ENCODE peak calls at places on chromosomes 13 and 19, in ten cellular contexts. One of them, this sample, is unnamed.

GRCh38 chr13:91946498-91947070 is 548.2 kb downstream of the GPC5 start:
- DNase-seq in Peyer's patch: no peak
- DNase-seq in endodermal cell: no peak
- DNase-seq in A549: peak; percentile 14
- DNase-seq in effector memory CD4-positive, alpha-beta T cell: no peak
- DNase-seq in psoas muscle: no peak
- DNase-seq in MM.1S: peak; percentile 27
- DNase-seq in cardiac muscle cell: peak; percentile 49
- DNase-seq in heart right ventricle: no peak
- DNase-seq in K562: peak; percentile 1
- DNase-seq in this sample: no peak

GRCh38 chr13:44429311-44429710 is 55.7 kb downstream of the SERP2 start:
- DNase-seq in Peyer's patch: no peak
- DNase-seq in K562: no peak
- DNase-seq in endodermal cell: no peak
- DNase-seq in psoas muscle: no peak
- DNase-seq in heart right ventricle: no peak
- DNase-seq in A549: no peak
- DNase-seq in cardiac muscle cell: no peak
- DNase-seq in MM.1S: no peak
- DNase-seq in effector memory CD4-positive, alpha-beta T cell: no peak
- DNase-seq in this sample: no peak

GRCh38 chr19:16726916-16727315 is 7.3 kb downstream of the NWD1 start:
- DNase-seq in psoas muscle: no peak
- DNase-seq in heart right ventricle: no peak
- DNase-seq in K562: no peak
- DNase-seq in A549: no peak
- DNase-seq in endodermal cell: no peak
- DNase-seq in MM.1S: no peak
- DNase-seq in effector memory CD4-positive, alpha-beta T cell: no peak
- DNase-seq in Peyer's patch: no peak
- DNase-seq in cardiac muscle cell: no peak
- DNase-seq in this sample: no peak

GRCh38 chr19:34366670-34367423 is 1.9 kb downstream of the GPI start:
- DNase-seq in psoas muscle: no peak
- DNase-seq in heart right ventricle: no peak
- DNase-seq in cardiac muscle cell: peak; percentile 93
- DNase-seq in effector memory CD4-positive, alpha-beta T cell: no peak
- DNase-seq in MM.1S: no peak
- DNase-seq in A549: no peak
- DNase-seq in Peyer's patch: no peak
- DNase-seq in K562: no peak
- DNase-seq in endodermal cell: no peak
- DNase-seq in this sample: no peak

GRCh38 chr13:37198629-37199028 is 93.2 kb upstream of the CSNK1A1L start:
- DNase-seq in cardiac muscle cell: no peak
- DNase-seq in K562: no peak
- DNase-seq in endodermal cell: peak; percentile 85
- DNase-seq in psoas muscle: no peak
- DNase-seq in Peyer's patch: no peak
- DNase-seq in heart right ventricle: no peak
- DNase-seq in MM.1S: no peak
- DNase-seq in effector memory CD4-positive, alpha-beta T cell: no peak
- DNase-seq in A549: no peak
- DNase-seq in this sample: no peak

GRCh38 chr13:26562538-26562890 is 5.0 kb downstream of the WASF3 start:
- DNase-seq in effector memory CD4-positive, alpha-beta T cell: no peak
- DNase-seq in K562: no peak
- DNase-seq in endodermal cell: no peak
- DNase-seq in A549: no peak
- DNase-seq in MM.1S: no peak
- DNase-seq in psoas muscle: no peak
- DNase-seq in Peyer's patch: no peak
- DNase-seq in heart right ventricle: no peak
- DNase-seq in cardiac muscle cell: no peak
- DNase-seq in this sample: no peak

GRCh38 chr19:46133101-46133627 is 8.7 kb upstream of the IGFL3 start:
- DNase-seq in K562: no peak
- DNase-seq in cardiac muscle cell: peak; percentile 92
- DNase-seq in psoas muscle: no peak
- DNase-seq in endodermal cell: peak; percentile 89
- DNase-seq in A549: peak; percentile 94
- DNase-seq in MM.1S: no peak
- DNase-seq in effector memory CD4-positive, alpha-beta T cell: no peak
- DNase-seq in Peyer's patch: no peak
- DNase-seq in heart right ventricle: peak; percentile 8
- DNase-seq in this sample: peak; percentile 83

GRCh38 chr13:30690282-30691188 is 44.8 kb upstream of the ALOX5AP start:
- DNase-seq in cardiac muscle cell: peak; percentile 98
- DNase-seq in endodermal cell: no peak
- DNase-seq in heart right ventricle: peak; percentile 42
- DNase-seq in effector memory CD4-positive, alpha-beta T cell: no peak
- DNase-seq in A549: peak; percentile 76
- DNase-seq in psoas muscle: peak; percentile 72
- DNase-seq in K562: no peak
- DNase-seq in Peyer's patch: peak; percentile 82
- DNase-seq in MM.1S: peak; percentile 72
- DNase-seq in this sample: no peak

GRCh38 chr19:48329167-48329891 is 4.0 kb downstream of the EMP3 start:
- DNase-seq in effector memory CD4-positive, alpha-beta T cell: peak; percentile 32
- DNase-seq in cardiac muscle cell: no peak
- DNase-seq in K562: peak; percentile 52
- DNase-seq in Peyer's patch: peak; percentile 65
- DNase-seq in endodermal cell: peak; percentile 74
- DNase-seq in psoas muscle: no peak
- DNase-seq in MM.1S: peak; percentile 39
- DNase-seq in heart right ventricle: no peak
- DNase-seq in A549: no peak
- DNase-seq in this sample: no peak

GRCh38 chr19:13841339-13842293 is 35.3 kb upstream of the NANOS3 start:
- DNase-seq in Peyer's patch: peak; percentile 87
- DNase-seq in heart right ventricle: peak; percentile 74
- DNase-seq in K562: no peak
- DNase-seq in psoas muscle: peak; percentile 76
- DNase-seq in endodermal cell: peak; percentile 63
- DNase-seq in cardiac muscle cell: peak; percentile 45
- DNase-seq in MM.1S: peak; percentile 22
- DNase-seq in effector memory CD4-positive, alpha-beta T cell: peak; percentile 33
- DNase-seq in A549: peak; percentile 53
- DNase-seq in this sample: peak; percentile 82

GRCh38 chr19:959935-960502 is 24.1 kb upstream of the WDR18 start:
- DNase-seq in A549: peak; percentile 44
- DNase-seq in Peyer's patch: no peak
- DNase-seq in cardiac muscle cell: no peak
- DNase-seq in K562: no peak
- DNase-seq in psoas muscle: no peak
- DNase-seq in endodermal cell: peak; percentile 87
- DNase-seq in effector memory CD4-positive, alpha-beta T cell: no peak
- DNase-seq in MM.1S: no peak
- DNase-seq in heart right ventricle: no peak
- DNase-seq in this sample: no peak

GRCh38 chr13:50845211-50845610 is 1.7 kb upstream of the DLEU7 start:
- DNase-seq in cardiac muscle cell: peak; percentile 20
- DNase-seq in A549: no peak
- DNase-seq in heart right ventricle: no peak
- DNase-seq in psoas muscle: no peak
- DNase-seq in Peyer's patch: no peak
- DNase-seq in effector memory CD4-positive, alpha-beta T cell: no peak
- DNase-seq in MM.1S: no peak
- DNase-seq in endodermal cell: no peak
- DNase-seq in K562: no peak
- DNase-seq in this sample: no peak

GRCh38 chr19:43594710-43595604 is 977 bp downstream of the IRGQ start:
- DNase-seq in Peyer's patch: peak; percentile 78
- DNase-seq in A549: peak; percentile 76
- DNase-seq in endodermal cell: peak; percentile 92
- DNase-seq in MM.1S: peak; percentile 75
- DNase-seq in effector memory CD4-positive, alpha-beta T cell: peak; percentile 54
- DNase-seq in K562: peak; percentile 52
- DNase-seq in cardiac muscle cell: peak; percentile 73
- DNase-seq in heart right ventricle: no peak
- DNase-seq in psoas muscle: peak; percentile 43
- DNase-seq in this sample: no peak

GRCh38 chr19:42279148-42279901 is 10.3 kb downstream of the CIC start:
- DNase-seq in A549: no peak
- DNase-seq in endodermal cell: no peak
- DNase-seq in MM.1S: no peak
- DNase-seq in heart right ventricle: peak; percentile 3
- DNase-seq in cardiac muscle cell: no peak
- DNase-seq in effector memory CD4-positive, alpha-beta T cell: no peak
- DNase-seq in psoas muscle: no peak
- DNase-seq in Peyer's patch: peak; percentile 50
- DNase-seq in K562: no peak
- DNase-seq in this sample: no peak

GRCh38 chr13:37409756-37410155 is 188.8 kb downstream of the POSTN start:
- DNase-seq in heart right ventricle: no peak
- DNase-seq in Peyer's patch: no peak
- DNase-seq in cardiac muscle cell: no peak
- DNase-seq in MM.1S: no peak
- DNase-seq in K562: no peak
- DNase-seq in psoas muscle: no peak
- DNase-seq in endodermal cell: no peak
- DNase-seq in effector memory CD4-positive, alpha-beta T cell: no peak
- DNase-seq in A549: no peak
- DNase-seq in this sample: no peak

GRCh38 chr13:98171806-98172569 is 5.1 kb downstream of the RNF113B start:
- DNase-seq in heart right ventricle: peak; percentile 44
- DNase-seq in Peyer's patch: no peak
- DNase-seq in psoas muscle: peak; percentile 60
- DNase-seq in effector memory CD4-positive, alpha-beta T cell: no peak
- DNase-seq in endodermal cell: peak; percentile 71
- DNase-seq in A549: no peak
- DNase-seq in K562: no peak
- DNase-seq in cardiac muscle cell: peak; percentile 20
- DNase-seq in MM.1S: no peak
- DNase-seq in this sample: no peak

GRCh38 chr19:48645652-48646191 is at the start of gene CA11:
- DNase-seq in cardiac muscle cell: peak; percentile 41
- DNase-seq in K562: no peak
- DNase-seq in heart right ventricle: no peak
- DNase-seq in A549: peak; percentile 68
- DNase-seq in effector memory CD4-positive, alpha-beta T cell: no peak
- DNase-seq in MM.1S: no peak
- DNase-seq in psoas muscle: no peak
- DNase-seq in Peyer's patch: no peak
- DNase-seq in endodermal cell: peak; percentile 83
- DNase-seq in this sample: no peak

GRCh38 chr19:21084343-21084742 is 2.3 kb downstream of the ZNF714 start:
- DNase-seq in cardiac muscle cell: peak; percentile 35
- DNase-seq in heart right ventricle: no peak
- DNase-seq in Peyer's patch: no peak
- DNase-seq in K562: no peak
- DNase-seq in psoas muscle: no peak
- DNase-seq in A549: no peak
- DNase-seq in effector memory CD4-positive, alpha-beta T cell: no peak
- DNase-seq in endodermal cell: no peak
- DNase-seq in MM.1S: no peak
- DNase-seq in this sample: no peak

GRCh38 chr19:38734426-38735256 is 9.6 kb downstream of the CAPN12 start:
- DNase-seq in endodermal cell: peak; percentile 72
- DNase-seq in effector memory CD4-positive, alpha-beta T cell: peak; percentile 18
- DNase-seq in A549: peak; percentile 65
- DNase-seq in MM.1S: peak; percentile 74
- DNase-seq in psoas muscle: no peak
- DNase-seq in Peyer's patch: peak; percentile 81
- DNase-seq in heart right ventricle: no peak
- DNase-seq in K562: no peak
- DNase-seq in cardiac muscle cell: no peak
- DNase-seq in this sample: peak; percentile 64

GRCh38 chr19:40754611-40755247 is 3.7 kb downstream of the SNRPA start:
- DNase-seq in A549: peak; percentile 53
- DNase-seq in Peyer's patch: peak; percentile 84
- DNase-seq in K562: no peak
- DNase-seq in psoas muscle: no peak
- DNase-seq in effector memory CD4-positive, alpha-beta T cell: no peak
- DNase-seq in endodermal cell: no peak
- DNase-seq in MM.1S: no peak
- DNase-seq in cardiac muscle cell: peak; percentile 30
- DNase-seq in heart right ventricle: no peak
- DNase-seq in this sample: no peak
- H3K27ac ChIP-seq in A549: peak overlapping the region; percentile 60
- H3K27ac ChIP-seq in Peyer's patch: peak overlapping the region; percentile 81
- H3K27ac ChIP-seq in K562: peak overlapping the region; percentile 43
- H3K27ac ChIP-seq in psoas muscle: no peak overlapping the region
- H3K27ac ChIP-seq in effector memory CD4-positive, alpha-beta T cell: peak overlapping the region; percentile 45
- H3K27ac ChIP-seq in endodermal cell: no peak overlapping the region
- H3K27ac ChIP-seq in MM.1S: no peak overlapping the region
- H3K27ac ChIP-seq in cardiac muscle cell: peak overlapping the region; percentile 36
- H3K27ac ChIP-seq in heart right ventricle: no peak overlapping the region
- H3K27ac ChIP-seq in this sample: no peak overlapping the region

GRCh38 chr19:5809469-5809868 is 4.6 kb downstream of the NRTN start:
- DNase-seq in endodermal cell: no peak
- DNase-seq in A549: no peak
- DNase-seq in MM.1S: no peak
- DNase-seq in psoas muscle: no peak
- DNase-seq in heart right ventricle: no peak
- DNase-seq in effector memory CD4-positive, alpha-beta T cell: no peak
- DNase-seq in Peyer's patch: no peak
- DNase-seq in K562: no peak
- DNase-seq in cardiac muscle cell: no peak
- DNase-seq in this sample: no peak
- H3K27ac ChIP-seq in endodermal cell: no peak overlapping the region
- H3K27ac ChIP-seq in A549: peak overlapping the region; percentile 39
- H3K27ac ChIP-seq in MM.1S: no peak overlapping the region
- H3K27ac ChIP-seq in psoas muscle: no peak overlapping the region
- H3K27ac ChIP-seq in heart right ventricle: no peak overlapping the region
- H3K27ac ChIP-seq in effector memory CD4-positive, alpha-beta T cell: no peak overlapping the region
- H3K27ac ChIP-seq in Peyer's patch: no peak overlapping the region
- H3K27ac ChIP-seq in K562: no peak overlapping the region
- H3K27ac ChIP-seq in cardiac muscle cell: no peak overlapping the region
- H3K27ac ChIP-seq in this sample: no peak overlapping the region

GRCh38 chr19:18849838-18850400 is 18.2 kb downstream of the UPF1 start:
- DNase-seq in A549: no peak
- DNase-seq in endodermal cell: no peak
- DNase-seq in K562: no peak
- DNase-seq in effector memory CD4-positive, alpha-beta T cell: no peak
- DNase-seq in MM.1S: no peak
- DNase-seq in psoas muscle: no peak
- DNase-seq in cardiac muscle cell: no peak
- DNase-seq in Peyer's patch: no peak
- DNase-seq in heart right ventricle: no peak
- DNase-seq in this sample: no peak
- H3K27ac ChIP-seq in A549: no peak overlapping the region
- H3K27ac ChIP-seq in endodermal cell: no peak overlapping the region
- H3K27ac ChIP-seq in K562: no peak overlapping the region
- H3K27ac ChIP-seq in effector memory CD4-positive, alpha-beta T cell: no peak overlapping the region
- H3K27ac ChIP-seq in MM.1S: no peak overlapping the region
- H3K27ac ChIP-seq in psoas muscle: peak overlapping the region; percentile 67
- H3K27ac ChIP-seq in cardiac muscle cell: peak overlapping the region; percentile 28
- H3K27ac ChIP-seq in Peyer's patch: peak overlapping the region; percentile 64
- H3K27ac ChIP-seq in heart right ventricle: peak overlapping the region; percentile 83
- H3K27ac ChIP-seq in this sample: peak overlapping the region; percentile 39

DNA sequence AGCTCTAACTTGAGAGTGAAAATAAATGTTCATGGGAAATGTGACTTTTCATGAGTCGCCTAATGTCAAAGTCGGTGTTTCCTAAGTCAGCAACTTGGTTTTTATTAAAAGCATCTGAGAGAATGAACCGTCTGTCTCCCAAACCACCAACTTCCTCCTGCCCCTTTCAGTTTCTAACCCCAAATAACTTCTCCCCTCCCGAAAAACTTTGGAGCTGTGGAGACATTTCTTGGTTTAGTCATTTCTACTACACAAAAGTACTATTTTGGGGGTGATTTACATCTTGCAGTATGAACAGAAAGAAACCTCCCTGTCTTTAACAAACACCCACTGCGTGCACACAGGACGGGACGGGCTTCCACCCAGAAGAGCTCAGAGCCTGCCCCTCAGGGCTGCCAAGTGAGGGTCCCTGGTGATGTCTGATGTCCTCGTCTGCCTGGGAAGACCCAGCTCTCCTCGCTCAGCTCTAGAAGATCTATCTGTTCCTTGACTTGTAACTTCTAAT is 65.0 kb downstream of the RASA3 start:
- DNase-seq in heart right ventricle: no peak
- DNase-seq in cardiac muscle cell: peak; percentile 45
- DNase-seq in K562: no peak
- DNase-seq in MM.1S: peak; percentile 95
- DNase-seq in effector memory CD4-positive, alpha-beta T cell: no peak
- DNase-seq in endodermal cell: no peak
- DNase-seq in A549: no peak
- DNase-seq in Peyer's patch: no peak
- DNase-seq in psoas muscle: no peak
- DNase-seq in this sample: no peak
- H3K27ac ChIP-seq in heart right ventricle: peak overlapping the region; percentile 88
- H3K27ac ChIP-seq in cardiac muscle cell: no peak overlapping the region
- H3K27ac ChIP-seq in K562: no peak overlapping the region
- H3K27ac ChIP-seq in MM.1S: peak overlapping the region; percentile 99
- H3K27ac ChIP-seq in effector memory CD4-positive, alpha-beta T cell: peak overlapping the region; percentile 76
- H3K27ac ChIP-seq in endodermal cell: no peak overlapping the region
- H3K27ac ChIP-seq in A549: peak overlapping the region; percentile 99
- H3K27ac ChIP-seq in Peyer's patch: peak overlapping the region; percentile 93
- H3K27ac ChIP-seq in psoas muscle: peak overlapping the region; percentile 73
- H3K27ac ChIP-seq in this sample: peak overlapping the region; percentile 99